ENCODE peak calls at places on chromosomes 11 and 22, in ten cellular contexts. I is ovary; S is anterior cingulate cortex; Y is non-pigmented ciliary epithelial cell; E is activated CD8-positive, alpha-beta memory T cell treated with anti-CD3 and anti-CD28 coated beads for 48 hours; F is CD4-positive, alpha-beta memory T cell; U is neuronal stem cell; P is breast epithelium; H is BE2C; M is memory B cell. D is an unnamed sample.

GRCh38 chr11:86151188-86152005 is 82.5 kb upstream of the PICALM start:
- DNase-seq in Y (no peak), I (peak), F (no peak), S (peak), H (no peak), U (no peak), P (peak), E (no peak), M (no peak), D (peak)

GRCh38 chr11:20088368-20089260 is 71.7 kb downstream of the DBX1 start:
- DNase-seq in H (no peak), E (no peak), P (no peak), Y (no peak), S (no peak), U (no peak), F (no peak), M (no peak), I (no peak), D (no peak)

GRCh38 chr22:32306561-32306960 is 51.1 kb upstream of the RFPL3 start:
- DNase-seq in S (no peak), H (no peak), Y (no peak), P (no peak), I (no peak), U (no peak), F (no peak), E (no peak), M (no peak), D (peak)

GRCh38 chr22:37301144-37301820 is 19.0 kb downstream of the CYTH4 start:
- DNase-seq in S (no peak), E (no peak), U (no peak), F (no peak), I (no peak), M (no peak), P (no peak), Y (no peak), H (no peak), D (no peak)

GRCh38 chr11:87198266-87198881 is 160.6 kb downstream of the TMEM135 start:
- DNase-seq in M (no peak), U (no peak), F (no peak), P (no peak), I (no peak), E (no peak), H (no peak), Y (no peak), S (no peak), D (no peak)

GRCh38 chr11:20368441-20368840 is 4.9 kb downstream of the HTATIP2 start:
- DNase-seq in S (no peak), F (no peak), M (no peak), E (no peak), U (no peak), Y (no peak), H (no peak), I (no peak), P (no peak), D (no peak)

GRCh38 chr11:59221438-59221837 is 8.7 kb upstream of the MPEG1 start:
- DNase-seq in P (no peak), M (no peak), E (no peak), F (no peak), I (no peak), H (no peak), S (no peak), U (no peak), Y (peak), D (no peak)

GRCh38 chr11:47412152-47412746 is 3.9 kb downstream of the SLC39A13 start:
- DNase-seq in E (no peak), Y (no peak), S (no peak), U (no peak), F (peak), M (peak), P (no peak), H (peak), I (peak), D (peak)

GRCh38 chr22:39175127-39176066 is 22.9 kb upstream of the CBX7 start:
- DNase-seq in S (no peak), E (no peak), M (no peak), P (no peak), H (no peak), U (no peak), Y (no peak), F (no peak), I (peak), D (no peak)

GRCh38 chr11:34977039-34977906 is 60.9 kb downstream of the PDHX start:
- DNase-seq in E (no peak), F (no peak), S (no peak), U (no peak), I (no peak), M (no peak), P (no peak), H (no peak), Y (no peak), D (no peak)

D was measured in testis.